ENCODE peak calls at places on chromosomes 4 and X, in four cellular contexts. One of them, this sample, is unnamed.

GRCh38 chr4:154036856-154037255 is 248.0 kb upstream of the SFRP2 start:
- DNase-seq in activated naive CD4-positive, alpha-beta T cell: no peak
- DNase-seq in activated T-cell treated with anti-CD3 and anti-CD28 coated beads for 24 hours: no peak
- DNase-seq in NCI-H1694: no peak
- DNase-seq in this sample: no peak

GRCh38 chr4:78706302-78706701 is 69.8 kb upstream of the BMP2K start:
- DNase-seq in NCI-H1694: no peak
- DNase-seq in activated naive CD4-positive, alpha-beta T cell: no peak
- DNase-seq in activated T-cell treated with anti-CD3 and anti-CD28 coated beads for 24 hours: no peak
- DNase-seq in this sample: no peak

GRCh38 chr4:171087089-171087488 is 726.1 kb upstream of the GALNTL6 start:
- DNase-seq in activated T-cell treated with anti-CD3 and anti-CD28 coated beads for 24 hours: no peak
- DNase-seq in NCI-H1694: no peak
- DNase-seq in activated naive CD4-positive, alpha-beta T cell: no peak
- DNase-seq in this sample: no peak

GRCh38 chr4:172726001-172726423 is 442.6 kb upstream of the GALNT7 start:
- DNase-seq in activated naive CD4-positive, alpha-beta T cell: no peak
- DNase-seq in NCI-H1694: no peak
- DNase-seq in activated T-cell treated with anti-CD3 and anti-CD28 coated beads for 24 hours: no peak
- DNase-seq in this sample: no peak

GRCh38 chr4:2339458-2340271 is 77.8 kb upstream of the MXD4 start:
- DNase-seq in NCI-H1694: no peak
- DNase-seq in activated naive CD4-positive, alpha-beta T cell: no peak
- DNase-seq in activated T-cell treated with anti-CD3 and anti-CD28 coated beads for 24 hours: no peak
- DNase-seq in this sample: no peak

GRCh38 chrX:133881893-133882292 is 103.5 kb downstream of the GPC3 start:
- DNase-seq in NCI-H1694: no peak
- DNase-seq in activated T-cell treated with anti-CD3 and anti-CD28 coated beads for 24 hours: no peak
- DNase-seq in activated naive CD4-positive, alpha-beta T cell: no peak
- DNase-seq in this sample: no peak

GRCh38 chr4:121989715-121990114 is 37.9 kb upstream of the TRPC3 start:
- DNase-seq in activated T-cell treated with anti-CD3 and anti-CD28 coated beads for 24 hours: no peak
- DNase-seq in activated naive CD4-positive, alpha-beta T cell: no peak
- DNase-seq in NCI-H1694: no peak
- DNase-seq in this sample: no peak

GRCh38 chr4:94680131-94680862 is 77.5 kb upstream of the BMPR1B start:
- DNase-seq in activated T-cell treated with anti-CD3 and anti-CD28 coated beads for 24 hours: no peak
- DNase-seq in activated naive CD4-positive, alpha-beta T cell: no peak
- DNase-seq in NCI-H1694: no peak
- DNase-seq in this sample: no peak

GRCh38 chr4:162837679-162838078 is 329.0 kb downstream of the NAF1 start:
- DNase-seq in activated naive CD4-positive, alpha-beta T cell: no peak
- DNase-seq in NCI-H1694: no peak
- DNase-seq in activated T-cell treated with anti-CD3 and anti-CD28 coated beads for 24 hours: no peak
- DNase-seq in this sample: no peak

GRCh38 chrX:71103110-71103983 is 3.2 kb downstream of the CXorf65 start:
- DNase-seq in activated T-cell treated with anti-CD3 and anti-CD28 coated beads for 24 hours: no peak
- DNase-seq in activated naive CD4-positive, alpha-beta T cell: peak
- DNase-seq in NCI-H1694: no peak
- DNase-seq in this sample: peak

GRCh38 chr4:102867278-102868152 is 1.3 kb upstream of the CISD2 start:
- DNase-seq in activated T-cell treated with anti-CD3 and anti-CD28 coated beads for 24 hours: no peak
- DNase-seq in activated naive CD4-positive, alpha-beta T cell: no peak
- DNase-seq in NCI-H1694: no peak
- DNase-seq in this sample: no peak

GRCh38 chr4:121822796-121823504 is 733 bp downstream of the CCNA2 start:
- DNase-seq in activated naive CD4-positive, alpha-beta T cell: no peak
- DNase-seq in NCI-H1694: peak
- DNase-seq in activated T-cell treated with anti-CD3 and anti-CD28 coated beads for 24 hours: peak
- DNase-seq in this sample: peak

GRCh38 chr4:7531640-7531994 is 96.9 kb upstream of the PSAPL1 start:
- DNase-seq in NCI-H1694: no peak
- DNase-seq in activated T-cell treated with anti-CD3 and anti-CD28 coated beads for 24 hours: no peak
- DNase-seq in activated naive CD4-positive, alpha-beta T cell: no peak
- DNase-seq in this sample: no peak

GRCh38 chr4:175062183-175062592 is 144.0 kb downstream of the ADAM29 start:
- DNase-seq in activated naive CD4-positive, alpha-beta T cell: no peak
- DNase-seq in activated T-cell treated with anti-CD3 and anti-CD28 coated beads for 24 hours: no peak
- DNase-seq in NCI-H1694: no peak
- DNase-seq in this sample: no peak

GRCh38 chr4:40316333-40316781 is 18.8 kb upstream of the CHRNA9 start:
- DNase-seq in activated naive CD4-positive, alpha-beta T cell: no peak
- DNase-seq in activated T-cell treated with anti-CD3 and anti-CD28 coated beads for 24 hours: no peak
- DNase-seq in NCI-H1694: no peak
- DNase-seq in this sample: no peak

GRCh38 chrX:44431206-44431605 is 87.7 kb upstream of the EFHC2 start:
- DNase-seq in activated T-cell treated with anti-CD3 and anti-CD28 coated beads for 24 hours: no peak
- DNase-seq in NCI-H1694: no peak
- DNase-seq in activated naive CD4-positive, alpha-beta T cell: no peak
- DNase-seq in this sample: no peak

GRCh38 chr4:79147251-79147650 is 178.6 kb downstream of the NAA11 start:
- DNase-seq in activated T-cell treated with anti-CD3 and anti-CD28 coated beads for 24 hours: no peak
- DNase-seq in activated naive CD4-positive, alpha-beta T cell: no peak
- DNase-seq in NCI-H1694: no peak
- DNase-seq in this sample: no peak

GRCh38 chr4:91527056-91527455 is 776.7 kb upstream of the GRID2 start:
- DNase-seq in activated naive CD4-positive, alpha-beta T cell: no peak
- DNase-seq in NCI-H1694: no peak
- DNase-seq in activated T-cell treated with anti-CD3 and anti-CD28 coated beads for 24 hours: no peak
- DNase-seq in this sample: no peak

GRCh38 chrX:15410430-15410829 is 26.2 kb upstream of the VEGFD start:
- DNase-seq in activated T-cell treated with anti-CD3 and anti-CD28 coated beads for 24 hours: no peak
- DNase-seq in activated naive CD4-positive, alpha-beta T cell: no peak
- DNase-seq in NCI-H1694: no peak
- DNase-seq in this sample: no peak

GRCh38 chrX:13487731-13488505 is 81.5 kb upstream of the EGFL6 start:
- DNase-seq in activated T-cell treated with anti-CD3 and anti-CD28 coated beads for 24 hours: peak
- DNase-seq in NCI-H1694: peak
- DNase-seq in activated naive CD4-positive, alpha-beta T cell: no peak
- DNase-seq in this sample: peak

GRCh38 chr4:26093561-26093960 is 179.5 kb downstream of the SMIM20 start:
- DNase-seq in activated naive CD4-positive, alpha-beta T cell: no peak
- DNase-seq in NCI-H1694: no peak
- DNase-seq in activated T-cell treated with anti-CD3 and anti-CD28 coated beads for 24 hours: no peak
- DNase-seq in this sample: no peak

GRCh38 chr4:85175190-85175589 is 208.7 kb upstream of the WDFY3 start:
- DNase-seq in activated naive CD4-positive, alpha-beta T cell: no peak
- DNase-seq in activated T-cell treated with anti-CD3 and anti-CD28 coated beads for 24 hours: no peak
- DNase-seq in NCI-H1694: no peak
- DNase-seq in this sample: no peak

GRCh38 chr4:8730159-8730558 is 137.6 kb downstream of the CPZ start:
- DNase-seq in activated T-cell treated with anti-CD3 and anti-CD28 coated beads for 24 hours: no peak
- DNase-seq in NCI-H1694: no peak
- DNase-seq in activated naive CD4-positive, alpha-beta T cell: no peak
- DNase-seq in this sample: no peak

GRCh38 chr4:148056879-148057278 is 325.0 kb downstream of the ARHGAP10 start:
- DNase-seq in activated naive CD4-positive, alpha-beta T cell: no peak
- DNase-seq in NCI-H1694: no peak
- DNase-seq in activated T-cell treated with anti-CD3 and anti-CD28 coated beads for 24 hours: peak
- DNase-seq in this sample: no peak

GRCh38 chr4:184282251-184282713 is 64.6 kb upstream of the ENPP6 start:
- DNase-seq in NCI-H1694: no peak
- DNase-seq in activated naive CD4-positive, alpha-beta T cell: no peak
- DNase-seq in activated T-cell treated with anti-CD3 and anti-CD28 coated beads for 24 hours: peak
- DNase-seq in this sample: no peak

GRCh38 chr4:112550728-112551127 is 34.7 kb upstream of the NEUROG2 start:
- DNase-seq in activated T-cell treated with anti-CD3 and anti-CD28 coated beads for 24 hours: no peak
- DNase-seq in activated naive CD4-positive, alpha-beta T cell: no peak
- DNase-seq in NCI-H1694: no peak
- DNase-seq in this sample: no peak

GRCh38 chr4:119209077-119209476 is 3.4 kb upstream of the USP53 start:
- DNase-seq in activated naive CD4-positive, alpha-beta T cell: no peak
- DNase-seq in activated T-cell treated with anti-CD3 and anti-CD28 coated beads for 24 hours: peak
- DNase-seq in NCI-H1694: no peak
- DNase-seq in this sample: no peak

GRCh38 chrX:12390301-12390700 is 252.0 kb downstream of the FRMPD4 start:
- DNase-seq in activated naive CD4-positive, alpha-beta T cell: no peak
- DNase-seq in NCI-H1694: no peak
- DNase-seq in activated T-cell treated with anti-CD3 and anti-CD28 coated beads for 24 hours: no peak
- DNase-seq in this sample: no peak

GRCh38 chr4:109942292-109942926 is 29.7 kb downstream of the EGF start:
- DNase-seq in activated naive CD4-positive, alpha-beta T cell: no peak
- DNase-seq in activated T-cell treated with anti-CD3 and anti-CD28 coated beads for 24 hours: no peak
- DNase-seq in NCI-H1694: no peak
- DNase-seq in this sample: no peak

GRCh38 chr4:142705820-142706219 is 140.3 kb downstream of the INPP4B start:
- DNase-seq in activated T-cell treated with anti-CD3 and anti-CD28 coated beads for 24 hours: no peak
- DNase-seq in NCI-H1694: no peak
- DNase-seq in activated naive CD4-positive, alpha-beta T cell: no peak
- DNase-seq in this sample: no peak

GRCh38 chr4:4761128-4761991 is 98.1 kb upstream of the MSX1 start:
- DNase-seq in NCI-H1694: no peak
- DNase-seq in activated naive CD4-positive, alpha-beta T cell: no peak
- DNase-seq in activated T-cell treated with anti-CD3 and anti-CD28 coated beads for 24 hours: no peak
- DNase-seq in this sample: no peak

GRCh38 chr4:19752600-19752999 is 499.1 kb upstream of the SLIT2 start:
- DNase-seq in activated naive CD4-positive, alpha-beta T cell: no peak
- DNase-seq in NCI-H1694: no peak
- DNase-seq in activated T-cell treated with anti-CD3 and anti-CD28 coated beads for 24 hours: no peak
- DNase-seq in this sample: no peak

GRCh38 chr4:45518832-45519231 is 605.0 kb downstream of the GABRG1 start:
- DNase-seq in activated T-cell treated with anti-CD3 and anti-CD28 coated beads for 24 hours: no peak
- DNase-seq in NCI-H1694: no peak
- DNase-seq in activated naive CD4-positive, alpha-beta T cell: no peak
- DNase-seq in this sample: no peak

This sample was measured in NCI-H2171.